ENCODE peak calls at places on chromosomes 1 and 21, in eight cellular contexts. One of them, this sample, is unnamed.

GRCh38 chr21:42777064-42777756 is 102.1 kb downstream of the WDR4 start:
- DNase-seq in ovary: no peak
- DNase-seq in esophagus muscularis mucosa: no peak
- DNase-seq in stomach: no peak
- DNase-seq in A549: no peak
- DNase-seq in sigmoid colon: no peak
- DNase-seq in K562: no peak
- DNase-seq in suprapubic skin: no peak
- DNase-seq in this sample: no peak

GRCh38 chr1:79811173-79811572 is 804.6 kb upstream of the ADGRL4 start:
- DNase-seq in K562: no peak
- DNase-seq in stomach: no peak
- DNase-seq in sigmoid colon: no peak
- DNase-seq in ovary: no peak
- DNase-seq in esophagus muscularis mucosa: no peak
- DNase-seq in A549: peak
- DNase-seq in suprapubic skin: no peak
- DNase-seq in this sample: no peak

GRCh38 chr1:225044258-225044657 is 114.8 kb downstream of the DNAH14 start:
- DNase-seq in sigmoid colon: no peak
- DNase-seq in suprapubic skin: no peak
- DNase-seq in stomach: no peak
- DNase-seq in A549: no peak
- DNase-seq in K562: no peak
- DNase-seq in esophagus muscularis mucosa: no peak
- DNase-seq in ovary: no peak
- DNase-seq in this sample: no peak

GRCh38 chr1:196114193-196114592 is 494.0 kb downstream of the KCNT2 start:
- DNase-seq in suprapubic skin: no peak
- DNase-seq in A549: no peak
- DNase-seq in esophagus muscularis mucosa: no peak
- DNase-seq in ovary: no peak
- DNase-seq in K562: no peak
- DNase-seq in sigmoid colon: no peak
- DNase-seq in stomach: no peak
- DNase-seq in this sample: no peak

GRCh38 chr1:178238722-178239510 is 145.0 kb downstream of the RASAL2 start:
- DNase-seq in esophagus muscularis mucosa: no peak
- DNase-seq in stomach: no peak
- DNase-seq in K562: no peak
- DNase-seq in A549: peak
- DNase-seq in ovary: no peak
- DNase-seq in sigmoid colon: no peak
- DNase-seq in suprapubic skin: no peak
- DNase-seq in this sample: no peak

GRCh38 chr21:26732442-26733221 is 112.6 kb downstream of the ADAMTS1 start:
- DNase-seq in A549: peak
- DNase-seq in sigmoid colon: no peak
- DNase-seq in stomach: peak
- DNase-seq in suprapubic skin: no peak
- DNase-seq in K562: no peak
- DNase-seq in esophagus muscularis mucosa: no peak
- DNase-seq in ovary: peak
- DNase-seq in this sample: peak

GRCh38 chr1:156768610-156769295 is 1.4 kb downstream of the PRCC start:
- DNase-seq in A549: no peak
- DNase-seq in ovary: no peak
- DNase-seq in esophagus muscularis mucosa: no peak
- DNase-seq in K562: no peak
- DNase-seq in suprapubic skin: no peak
- DNase-seq in sigmoid colon: no peak
- DNase-seq in stomach: no peak
- DNase-seq in this sample: no peak

GRCh38 chr1:186848509-186849130 is 19.9 kb downstream of the PLA2G4A start:
- DNase-seq in stomach: no peak
- DNase-seq in suprapubic skin: no peak
- DNase-seq in esophagus muscularis mucosa: no peak
- DNase-seq in sigmoid colon: no peak
- DNase-seq in K562: no peak
- DNase-seq in A549: peak
- DNase-seq in ovary: no peak
- DNase-seq in this sample: no peak

GRCh38 chr1:162878000-162878596 is 17.1 kb upstream of the CCDC190 start:
- DNase-seq in K562: peak
- DNase-seq in sigmoid colon: peak
- DNase-seq in A549: peak
- DNase-seq in ovary: no peak
- DNase-seq in stomach: peak
- DNase-seq in suprapubic skin: no peak
- DNase-seq in esophagus muscularis mucosa: no peak
- DNase-seq in this sample: no peak

GRCh38 chr1:45490121-45490622 is 791 bp downstream of the TESK2 start:
- DNase-seq in stomach: no peak
- DNase-seq in ovary: no peak
- DNase-seq in A549: no peak
- DNase-seq in esophagus muscularis mucosa: no peak
- DNase-seq in sigmoid colon: no peak
- DNase-seq in K562: no peak
- DNase-seq in suprapubic skin: no peak
- DNase-seq in this sample: no peak

GRCh38 chr1:183911285-183911684 is 106.4 kb downstream of the RGL1 start:
- DNase-seq in stomach: no peak
- DNase-seq in esophagus muscularis mucosa: no peak
- DNase-seq in ovary: no peak
- DNase-seq in sigmoid colon: no peak
- DNase-seq in K562: no peak
- DNase-seq in A549: no peak
- DNase-seq in suprapubic skin: no peak
- DNase-seq in this sample: no peak

GRCh38 chr1:100959502-100960060 is 63.7 kb downstream of the SLC30A7 start:
- DNase-seq in suprapubic skin: no peak
- DNase-seq in esophagus muscularis mucosa: no peak
- DNase-seq in stomach: no peak
- DNase-seq in ovary: no peak
- DNase-seq in sigmoid colon: no peak
- DNase-seq in K562: no peak
- DNase-seq in A549: no peak
- DNase-seq in this sample: no peak

GRCh38 chr1:189220750-189221149 is 1256.9 kb downstream of the BRINP3 start:
- DNase-seq in K562: no peak
- DNase-seq in suprapubic skin: no peak
- DNase-seq in A549: no peak
- DNase-seq in stomach: no peak
- DNase-seq in sigmoid colon: no peak
- DNase-seq in ovary: no peak
- DNase-seq in esophagus muscularis mucosa: no peak
- DNase-seq in this sample: no peak

GRCh38 chr1:39173995-39174380 is 30.5 kb upstream of the MACF1 start:
- DNase-seq in stomach: no peak
- DNase-seq in K562: no peak
- DNase-seq in ovary: no peak
- DNase-seq in sigmoid colon: no peak
- DNase-seq in esophagus muscularis mucosa: no peak
- DNase-seq in A549: no peak
- DNase-seq in suprapubic skin: no peak
- DNase-seq in this sample: no peak

GRCh38 chr1:152005360-152005912 is 11.8 kb upstream of the S100A10 start:
- DNase-seq in suprapubic skin: no peak
- DNase-seq in K562: no peak
- DNase-seq in ovary: no peak
- DNase-seq in A549: no peak
- DNase-seq in esophagus muscularis mucosa: no peak
- DNase-seq in stomach: no peak
- DNase-seq in sigmoid colon: no peak
- DNase-seq in this sample: no peak

GRCh38 chr1:9181990-9182783 is 52.4 kb upstream of the H6PD start:
- DNase-seq in K562: no peak
- DNase-seq in sigmoid colon: no peak
- DNase-seq in ovary: peak
- DNase-seq in esophagus muscularis mucosa: no peak
- DNase-seq in A549: peak
- DNase-seq in stomach: peak
- DNase-seq in suprapubic skin: no peak
- DNase-seq in this sample: no peak

GRCh38 chr1:95012389-95012788 is 60.4 kb downstream of the ALG14 start:
- DNase-seq in stomach: no peak
- DNase-seq in ovary: no peak
- DNase-seq in K562: no peak
- DNase-seq in esophagus muscularis mucosa: peak
- DNase-seq in A549: no peak
- DNase-seq in sigmoid colon: no peak
- DNase-seq in suprapubic skin: no peak
- DNase-seq in this sample: no peak

GRCh38 chr1:27473755-27474154 is 16.2 kb downstream of the WASF2 start:
- DNase-seq in K562: no peak
- DNase-seq in stomach: no peak
- DNase-seq in suprapubic skin: no peak
- DNase-seq in A549: no peak
- DNase-seq in sigmoid colon: peak
- DNase-seq in ovary: no peak
- DNase-seq in esophagus muscularis mucosa: no peak
- DNase-seq in this sample: no peak
- TF ChIP-seq EP300 in K562: no peak
- TF ChIP-seq EP300 in stomach: no peak
- TF ChIP-seq EP300 in suprapubic skin: no peak
- TF ChIP-seq EP300 in A549: no peak
- TF ChIP-seq EP300 in sigmoid colon: no peak
- TF ChIP-seq EP300 in ovary: no peak
- TF ChIP-seq EP300 in esophagus muscularis mucosa: no peak
- TF ChIP-seq EP300 in this sample: no peak

DNA sequence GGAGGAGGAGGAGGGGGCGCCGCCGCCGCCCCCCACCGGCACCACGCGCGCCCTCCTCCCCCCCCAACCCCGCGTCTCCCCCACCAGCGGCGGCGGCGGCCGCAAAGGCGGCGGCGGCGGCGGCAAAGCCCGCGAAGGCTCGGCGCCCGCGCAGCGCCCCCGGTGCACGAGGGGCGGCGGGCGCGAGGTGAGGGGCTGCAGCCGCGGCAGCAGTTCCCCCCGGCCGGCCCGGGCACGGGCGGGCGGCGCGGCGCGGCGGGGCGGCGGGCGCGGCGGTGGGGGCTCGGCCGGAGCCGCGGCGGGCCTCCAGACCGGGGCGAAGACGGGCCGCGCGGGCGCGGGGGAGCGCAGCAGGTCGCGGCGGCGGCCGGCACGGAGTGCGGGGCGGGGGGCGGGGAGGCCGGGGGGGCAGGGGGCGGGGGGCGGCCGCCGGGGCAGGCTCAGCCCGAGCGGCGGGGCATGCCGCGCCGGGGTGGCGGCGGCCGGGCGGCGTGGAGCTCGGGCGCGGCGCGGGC is 393 bp downstream of the IRF2BP2 start:
- DNase-seq in stomach: no peak
- DNase-seq in A549: peak
- DNase-seq in suprapubic skin: no peak
- DNase-seq in ovary: no peak
- DNase-seq in esophagus muscularis mucosa: no peak
- DNase-seq in K562: peak
- DNase-seq in sigmoid colon: no peak
- DNase-seq in this sample: no peak
- TF ChIP-seq EP300 in stomach: no peak
- TF ChIP-seq EP300 in A549: no peak
- TF ChIP-seq EP300 in suprapubic skin: no peak
- TF ChIP-seq EP300 in ovary: no peak
- TF ChIP-seq EP300 in esophagus muscularis mucosa: no peak
- TF ChIP-seq EP300 in K562: no peak
- TF ChIP-seq EP300 in sigmoid colon: no peak
- TF ChIP-seq EP300 in this sample: no peak

GRCh38 chr1:2635271-2636010 is 2.6 kb upstream of the MMEL1 start:
- DNase-seq in ovary: no peak
- DNase-seq in K562: no peak
- DNase-seq in esophagus muscularis mucosa: no peak
- DNase-seq in suprapubic skin: no peak
- DNase-seq in sigmoid colon: peak
- DNase-seq in stomach: no peak
- DNase-seq in A549: no peak
- DNase-seq in this sample: no peak
- TF ChIP-seq EP300 in ovary: no peak
- TF ChIP-seq EP300 in K562: no peak
- TF ChIP-seq EP300 in esophagus muscularis mucosa: no peak
- TF ChIP-seq EP300 in suprapubic skin: no peak
- TF ChIP-seq EP300 in sigmoid colon: no peak
- TF ChIP-seq EP300 in stomach: no peak
- TF ChIP-seq EP300 in A549: no peak
- TF ChIP-seq EP300 in this sample: no peak

GRCh38 chr21:45387506-45387905 is 17.5 kb upstream of the COL18A1 start:
- DNase-seq in suprapubic skin: no peak
- DNase-seq in K562: no peak
- DNase-seq in A549: no peak
- DNase-seq in esophagus muscularis mucosa: no peak
- DNase-seq in stomach: no peak
- DNase-seq in sigmoid colon: no peak
- DNase-seq in ovary: no peak
- DNase-seq in this sample: no peak

GRCh38 chr21:45388011-45388521 is 16.9 kb upstream of the COL18A1 start:
- DNase-seq in suprapubic skin: no peak
- DNase-seq in K562: no peak
- DNase-seq in stomach: no peak
- DNase-seq in ovary: no peak
- DNase-seq in esophagus muscularis mucosa: no peak
- DNase-seq in A549: no peak
- DNase-seq in sigmoid colon: peak
- DNase-seq in this sample: no peak

GRCh38 chr21:45385549-45386050 is 19.4 kb upstream of the COL18A1 start:
- DNase-seq in esophagus muscularis mucosa: no peak
- DNase-seq in sigmoid colon: peak
- DNase-seq in A549: no peak
- DNase-seq in ovary: peak
- DNase-seq in suprapubic skin: no peak
- DNase-seq in K562: no peak
- DNase-seq in stomach: no peak
- DNase-seq in this sample: no peak

GRCh38 chr21:45386336-45386727 is 18.6 kb upstream of the COL18A1 start:
- DNase-seq in suprapubic skin: no peak
- DNase-seq in ovary: no peak
- DNase-seq in sigmoid colon: peak
- DNase-seq in K562: no peak
- DNase-seq in stomach: no peak
- DNase-seq in esophagus muscularis mucosa: no peak
- DNase-seq in A549: no peak
- DNase-seq in this sample: no peak

DNA sequence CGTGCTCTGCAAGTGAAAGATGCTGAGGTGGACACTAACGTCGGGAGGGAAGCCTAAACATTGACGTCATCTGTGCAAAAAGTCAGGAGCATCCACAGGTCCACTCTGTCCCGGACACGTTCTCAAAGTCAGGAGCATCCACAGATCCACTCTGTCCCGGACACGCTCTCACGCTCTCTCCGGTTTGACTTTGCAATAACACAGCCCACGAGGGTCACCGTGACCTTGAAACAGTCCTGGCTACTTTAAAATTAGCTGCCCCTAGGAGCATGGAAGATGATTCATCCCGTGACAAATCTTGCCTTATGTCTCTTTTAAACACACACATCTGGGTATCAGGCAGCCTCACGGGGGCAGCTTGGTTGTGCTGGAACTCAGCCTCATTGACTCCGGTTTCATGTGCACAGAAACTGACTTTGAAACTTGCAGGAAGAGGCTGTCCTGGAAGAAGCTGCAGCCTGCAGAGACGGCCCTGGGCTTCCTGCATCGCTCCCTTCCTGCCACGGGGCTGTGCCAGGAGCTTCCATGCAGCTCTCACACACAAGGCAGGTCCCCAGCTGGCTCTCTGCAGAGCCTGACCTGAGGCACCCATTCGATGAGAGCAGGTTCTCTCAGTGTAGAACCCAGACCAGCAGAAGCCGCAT is 18.1 kb upstream of the COL18A1 start:
- DNase-seq in suprapubic skin: no peak
- DNase-seq in A549: peak
- DNase-seq in ovary: peak
- DNase-seq in K562: no peak
- DNase-seq in stomach: no peak
- DNase-seq in esophagus muscularis mucosa: no peak
- DNase-seq in sigmoid colon: peak
- DNase-seq in this sample: no peak
- TF ChIP-seq EP300 in suprapubic skin: no peak
- TF ChIP-seq EP300 in A549: no peak
- TF ChIP-seq EP300 in ovary: peak
- TF ChIP-seq EP300 in K562: no peak
- TF ChIP-seq EP300 in stomach: no peak
- TF ChIP-seq EP300 in esophagus muscularis mucosa: no peak
- TF ChIP-seq EP300 in sigmoid colon: peak
- TF ChIP-seq EP300 in this sample: peak